ENCODE peak calls at places on chromosomes 6 and 20, in seven cellular contexts. E, W, I, F, O, Q and R are unnamed samples.
A peak's percentile ranks its signal among the peaks of the same experiment; 100 is the strongest.

GRCh38 chr6:158038291-158039177 is 56.9 kb downstream of the SYNJ2 start:
- DNase-seq in I (no peak), E (no peak), Q (no peak), F (no peak), O (no peak), W (no peak), R (no peak)

GRCh38 chr6:34867484-34867883 is 20.4 kb downstream of the TAF11 start:
- DNase-seq in Q (no peak), W (no peak), O (no peak), F (no peak), I (no peak), E (no peak), R (no peak)

GRCh38 chr6:33744001-33744848 is 2.5 kb downstream of the IP6K3 start:
- DNase-seq in I (peak; percentile 49), Q (peak; percentile 85), E (peak; percentile 83), F (peak; percentile 75), O (peak; percentile 57), W (peak; percentile 72), R (peak; percentile 80)

GRCh38 chr6:44430322-44430721 is 42.8 kb downstream of the CDC5L start:
- DNase-seq in Q (no peak), F (no peak), W (no peak), O (peak; percentile 23), E (no peak), I (no peak), R (no peak)

GRCh38 chr6:96794980-96795379 is 42.3 kb downstream of the GPR63 start:
- DNase-seq in O (peak; percentile 57), W (no peak), I (no peak), Q (no peak), F (no peak), E (no peak), R (no peak)

GRCh38 chr6:168896321-168896720 is 357.3 kb downstream of the THBS2 start:
- DNase-seq in E (no peak), W (no peak), Q (no peak), I (no peak), O (no peak), F (no peak), R (no peak)

GRCh38 chr6:125961117-125961516 is 4.5 kb downstream of the HINT3 start:
- DNase-seq in O (no peak), F (no peak), W (no peak), Q (no peak), E (no peak), I (no peak), R (no peak)

GRCh38 chr20:4563534-4563933 is 158.2 kb upstream of the PRND start:
- DNase-seq in F (no peak), O (peak; percentile 67), Q (no peak), W (peak; percentile 65), I (no peak), E (peak; percentile 32), R (peak; percentile 5)

GRCh38 chr20:47133809-47134456 is 222.6 kb downstream of the ZMYND8 start:
- DNase-seq in Q (no peak), I (no peak), W (no peak), F (no peak), E (no peak), O (peak; percentile 62), R (peak; percentile 73)

GRCh38 chr6:46128476-46128875 is 1.3 kb upstream of the ENPP4 start:
- DNase-seq in Q (no peak), F (no peak), E (no peak), O (no peak), W (no peak), I (no peak), R (no peak)

GRCh38 chr6:34201455-34202098 is 35.1 kb upstream of the HMGA1 start:
- DNase-seq in E (no peak), O (no peak), W (no peak), Q (no peak), F (no peak), I (no peak), R (no peak)

GRCh38 chr6:43883698-43884659 is 114.0 kb downstream of the VEGFA start:
- DNase-seq in W (no peak), E (no peak), O (no peak), I (no peak), F (no peak), Q (no peak), R (peak; percentile 49)

GRCh38 chr6:164928366-164929154 is 380.8 kb downstream of the C6orf118 start:
- DNase-seq in W (no peak), E (no peak), F (no peak), O (no peak), I (no peak), Q (no peak), R (no peak)

GRCh38 chr6:31763617-31763940 is 1.1 kb downstream of the SAPCD1 start:
- DNase-seq in I (no peak), O (no peak), F (no peak), Q (no peak), E (no peak), W (peak; percentile 29), R (no peak)

GRCh38 chr6:121485359-121485809 is 49.9 kb downstream of the GJA1 start:
- DNase-seq in I (no peak), F (no peak), Q (no peak), W (peak; percentile 51), O (no peak), E (no peak), R (no peak)

GRCh38 chr6:156949376-156949775 is 172.2 kb downstream of the ARID1B start:
- DNase-seq in W (peak; percentile 41), E (no peak), Q (no peak), F (no peak), O (peak; percentile 76), I (no peak), R (peak; percentile 28)

GRCh38 chr6:29376003-29376402 is 912 bp upstream of the OR12D3 start:
- DNase-seq in O (peak; percentile 9), E (no peak), I (no peak), Q (no peak), F (no peak), W (peak; percentile 14), R (no peak)

DNA sequence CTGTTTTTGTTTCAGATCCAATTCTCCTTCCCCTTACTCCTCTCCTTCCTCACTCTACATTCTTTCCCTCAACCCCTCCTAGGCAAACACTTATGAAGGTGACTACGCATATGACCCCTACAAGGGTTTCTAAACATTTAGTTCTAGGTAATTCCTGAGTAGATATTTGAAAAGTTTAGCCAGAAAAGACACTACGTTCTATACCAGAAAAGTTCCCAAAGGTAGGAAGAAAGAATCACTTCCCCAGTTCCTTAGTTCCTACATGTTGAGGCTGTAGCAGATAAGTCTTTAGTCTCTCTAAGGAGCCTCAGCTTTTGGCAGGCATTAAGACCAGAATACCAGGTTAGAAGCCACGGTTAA is 11.6 kb downstream of the POU3F2 start:
- DNase-seq in E (no peak), W (no peak), O (no peak), F (no peak), Q (no peak), I (no peak), R (no peak)
- TF ChIP-seq CTCF in E (no peak), W (no peak), O (no peak), F (no peak), Q (no peak), I (no peak), R (no peak)

DNA sequence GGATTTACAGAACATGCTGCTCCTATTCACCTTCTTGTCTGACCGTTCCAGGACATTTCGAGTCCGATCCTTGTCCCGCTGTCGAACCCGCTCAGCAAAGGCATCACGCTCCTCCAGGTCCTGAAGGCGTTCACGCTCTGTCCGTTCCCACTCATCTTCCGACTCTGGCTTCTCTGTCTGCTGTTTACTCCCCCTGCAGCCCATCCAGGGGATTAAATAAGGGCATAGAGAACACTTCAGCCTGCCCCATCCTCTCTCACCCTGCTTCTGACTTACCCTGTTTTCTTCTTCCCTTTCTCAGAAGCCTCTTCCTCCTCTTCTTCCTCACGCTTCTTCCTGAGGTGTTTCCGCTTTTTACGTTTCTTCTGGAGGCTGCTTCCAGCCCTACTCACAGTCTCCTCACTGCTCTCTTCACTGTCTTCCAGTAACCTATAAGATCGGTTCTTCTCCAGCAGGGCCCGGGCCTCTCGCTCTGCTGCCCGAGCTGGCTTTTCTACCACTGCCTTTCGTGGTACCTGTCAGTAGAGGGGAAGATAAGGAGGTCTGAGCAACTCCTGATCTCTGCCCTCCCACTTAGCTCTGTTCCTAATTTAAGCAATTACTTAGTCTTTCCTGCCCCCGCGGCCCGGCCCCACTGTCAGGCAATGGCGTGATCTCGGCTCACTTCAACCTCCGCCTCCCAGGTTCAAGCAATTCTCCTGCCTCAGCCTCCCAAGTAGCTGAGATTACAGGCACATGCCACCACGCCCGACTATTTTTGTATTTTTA is 1.9 kb downstream of the DHX16 start:
- DNase-seq in E (no peak), O (no peak), Q (no peak), W (no peak), F (no peak), I (no peak), R (no peak)
- TF ChIP-seq CTCF in E (no peak), O (peak; percentile 58), Q (no peak), W (peak; percentile 17), F (no peak), I (no peak), R (no peak)

GRCh38 chr20:19658137-19658536 is 99.9 kb upstream of the RIN2 start:
- DNase-seq in E (peak; percentile 53), I (no peak), Q (no peak), W (no peak), O (no peak), F (no peak), R (no peak)

GRCh38 chr20:19660808-19661378 is 97.2 kb upstream of the RIN2 start:
- DNase-seq in E (no peak), F (no peak), I (no peak), W (no peak), O (no peak), Q (no peak), R (no peak)

GRCh38 chr20:19659468-19659867 is 98.6 kb upstream of the RIN2 start:
- DNase-seq in W (no peak), O (no peak), Q (no peak), I (no peak), F (no peak), E (no peak), R (no peak)

GRCh38 chr20:19661717-19662637 is 96.1 kb upstream of the RIN2 start:
- DNase-seq in W (peak; percentile 72), O (peak; percentile 71), E (peak; percentile 88), Q (peak; percentile 61), I (peak; percentile 60), F (peak; percentile 63), R (peak; percentile 83)

DNA sequence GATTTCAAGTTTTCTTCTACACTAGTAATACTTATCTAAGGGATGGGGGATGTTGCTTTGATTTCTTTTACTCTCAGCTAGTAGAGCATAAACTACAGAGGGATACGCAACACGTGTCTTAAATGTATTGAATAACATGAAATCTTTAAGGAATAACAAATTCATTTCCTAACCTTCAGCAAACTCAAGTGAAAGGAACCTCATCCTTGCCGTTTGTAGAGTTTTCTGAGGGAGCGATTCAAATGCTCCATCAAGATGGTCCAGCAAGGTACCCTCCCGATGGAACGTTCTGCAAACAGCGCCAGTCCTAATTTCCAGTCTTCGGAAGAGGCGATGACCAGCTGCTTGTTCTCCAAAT is 95.4 kb upstream of the RIN2 start:
- DNase-seq in F (no peak), I (no peak), E (no peak), Q (no peak), O (no peak), W (no peak), R (no peak)
- TF ChIP-seq CTCF in F (no peak), I (no peak), E (no peak), Q (no peak), O (no peak), W (no peak), R (no peak)

GRCh38 chr6:142045380-142046270 is 87.1 kb upstream of the GJE1 start:
- DNase-seq in Q (no peak), E (no peak), W (peak; percentile 26), F (no peak), I (no peak), O (peak; percentile 9), R (no peak)
- TF ChIP-seq CTCF in Q (no peak), E (peak; percentile 24), W (no peak), F (no peak), I (no peak), O (peak; percentile 18), R (no peak)